ENCODE peak calls at places on chromosomes 11 and 22, in eight cellular contexts. One of them, this sample, is unnamed.

GRCh38 chr11:32892355-32893090 is at the start of gene QSER1:
- DNase-seq in GM12865: peak; percentile 84
- DNase-seq in right atrium auricular region: no peak
- DNase-seq in breast epithelium: peak; percentile 70
- DNase-seq in progenitor cell of endocrine pancreas: peak; percentile 53
- DNase-seq in gastrocnemius medialis: peak; percentile 42
- DNase-seq in nephron progenitor cell: peak; percentile 78
- DNase-seq in ascending aorta: no peak
- DNase-seq in this sample: no peak

GRCh38 chr11:91922846-91923245 is 301.8 kb upstream of the FAT3 start:
- DNase-seq in GM12865: no peak
- DNase-seq in right atrium auricular region: no peak
- DNase-seq in breast epithelium: no peak
- DNase-seq in progenitor cell of endocrine pancreas: no peak
- DNase-seq in gastrocnemius medialis: no peak
- DNase-seq in nephron progenitor cell: no peak
- DNase-seq in ascending aorta: no peak
- DNase-seq in this sample: no peak

GRCh38 chr11:87391501-87391900 is 353.8 kb downstream of the TMEM135 start:
- DNase-seq in GM12865: no peak
- DNase-seq in right atrium auricular region: no peak
- DNase-seq in breast epithelium: no peak
- DNase-seq in progenitor cell of endocrine pancreas: no peak
- DNase-seq in gastrocnemius medialis: no peak
- DNase-seq in nephron progenitor cell: no peak
- DNase-seq in ascending aorta: no peak
- DNase-seq in this sample: no peak

GRCh38 chr11:65809496-65809895 is 22.6 kb downstream of the OVOL1 start:
- DNase-seq in GM12865: no peak
- DNase-seq in right atrium auricular region: no peak
- DNase-seq in breast epithelium: no peak
- DNase-seq in progenitor cell of endocrine pancreas: no peak
- DNase-seq in gastrocnemius medialis: no peak
- DNase-seq in nephron progenitor cell: no peak
- DNase-seq in ascending aorta: no peak
- DNase-seq in this sample: no peak

GRCh38 chr11:32088117-32088941 is 2.5 kb upstream of the RCN1 start:
- DNase-seq in GM12865: peak; percentile 75
- DNase-seq in right atrium auricular region: peak; percentile 83
- DNase-seq in breast epithelium: no peak
- DNase-seq in progenitor cell of endocrine pancreas: no peak
- DNase-seq in gastrocnemius medialis: no peak
- DNase-seq in nephron progenitor cell: no peak
- DNase-seq in ascending aorta: no peak
- DNase-seq in this sample: no peak

GRCh38 chr11:17263803-17264202 is 12.7 kb upstream of the NUCB2 start:
- DNase-seq in GM12865: no peak
- DNase-seq in right atrium auricular region: no peak
- DNase-seq in breast epithelium: no peak
- DNase-seq in progenitor cell of endocrine pancreas: no peak
- DNase-seq in gastrocnemius medialis: no peak
- DNase-seq in nephron progenitor cell: no peak
- DNase-seq in ascending aorta: no peak
- DNase-seq in this sample: no peak

GRCh38 chr22:32206774-32207758 is 2.2 kb upstream of the RFPL2 start:
- DNase-seq in GM12865: peak; percentile 54
- DNase-seq in right atrium auricular region: no peak
- DNase-seq in breast epithelium: no peak
- DNase-seq in progenitor cell of endocrine pancreas: no peak
- DNase-seq in gastrocnemius medialis: no peak
- DNase-seq in nephron progenitor cell: peak; percentile 22
- DNase-seq in ascending aorta: no peak
- DNase-seq in this sample: no peak

GRCh38 chr11:85086511-85087284 is 540.4 kb downstream of the DLG2 start:
- DNase-seq in GM12865: no peak
- DNase-seq in right atrium auricular region: no peak
- DNase-seq in breast epithelium: no peak
- DNase-seq in progenitor cell of endocrine pancreas: no peak
- DNase-seq in gastrocnemius medialis: no peak
- DNase-seq in nephron progenitor cell: no peak
- DNase-seq in ascending aorta: no peak
- DNase-seq in this sample: no peak

GRCh38 chr11:76235233-76236091 is 29.2 kb upstream of the WNT11 start:
- DNase-seq in GM12865: peak; percentile 96
- DNase-seq in right atrium auricular region: peak; percentile 95
- DNase-seq in breast epithelium: peak; percentile 90
- DNase-seq in progenitor cell of endocrine pancreas: peak; percentile 90
- DNase-seq in gastrocnemius medialis: peak; percentile 78
- DNase-seq in nephron progenitor cell: peak; percentile 91
- DNase-seq in ascending aorta: peak; percentile 66
- DNase-seq in this sample: peak; percentile 91

DNA sequence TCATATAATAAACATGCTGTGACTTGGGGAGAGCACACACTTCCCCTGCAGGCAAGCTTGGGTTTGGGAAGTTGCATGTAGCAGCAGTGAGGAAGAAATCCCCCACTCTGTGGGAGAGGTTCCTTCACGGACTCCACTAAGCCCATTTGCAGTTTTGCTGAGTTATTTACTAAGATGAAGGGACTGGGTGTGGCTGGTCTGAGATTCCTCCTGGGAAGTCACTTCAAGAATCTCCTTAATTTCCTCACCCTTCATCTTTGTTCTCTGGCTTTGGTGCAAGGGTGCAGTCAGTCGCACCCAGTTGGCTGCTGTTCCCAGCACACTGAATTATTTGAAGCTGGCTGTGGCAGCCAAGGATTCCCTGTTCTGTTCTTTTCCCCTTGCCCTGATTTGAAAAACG is 104.8 kb downstream of the ARFGAP2 start:
- DNase-seq in GM12865: no peak
- DNase-seq in right atrium auricular region: no peak
- DNase-seq in breast epithelium: no peak
- DNase-seq in progenitor cell of endocrine pancreas: no peak
- DNase-seq in gastrocnemius medialis: no peak
- DNase-seq in nephron progenitor cell: peak; percentile 5
- DNase-seq in ascending aorta: no peak
- DNase-seq in this sample: no peak
- TF ChIP-seq CTCF in GM12865: no peak
- TF ChIP-seq CTCF in right atrium auricular region: no peak
- TF ChIP-seq CTCF in breast epithelium: no peak
- TF ChIP-seq CTCF in progenitor cell of endocrine pancreas: no peak
- TF ChIP-seq CTCF in gastrocnemius medialis: no peak
- TF ChIP-seq CTCF in nephron progenitor cell: no peak
- TF ChIP-seq CTCF in ascending aorta: no peak
- TF ChIP-seq CTCF in this sample: no peak

DNA sequence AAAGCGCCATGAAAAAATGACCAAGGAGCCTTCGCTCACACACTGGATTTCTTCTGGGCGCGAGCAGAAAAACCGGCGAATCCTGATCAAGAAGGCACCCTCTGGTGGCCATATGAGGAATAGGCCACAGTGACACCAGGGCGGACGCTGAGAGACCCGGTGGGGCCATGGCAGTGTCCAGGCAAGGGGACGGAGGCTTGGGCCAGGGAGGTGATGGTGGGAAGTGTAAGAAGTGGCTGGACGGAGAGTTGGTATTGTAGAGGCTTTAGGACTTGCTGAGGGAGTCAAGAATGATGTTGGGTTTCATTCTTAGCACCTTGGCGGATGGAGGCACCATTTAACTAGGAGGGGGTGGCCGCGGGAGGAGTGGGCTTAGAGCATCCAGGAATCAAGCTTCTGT is 16.9 kb upstream of the RAC2 start:
- DNase-seq in GM12865: peak; percentile 74
- DNase-seq in right atrium auricular region: no peak
- DNase-seq in breast epithelium: no peak
- DNase-seq in progenitor cell of endocrine pancreas: peak; percentile 44
- DNase-seq in gastrocnemius medialis: no peak
- DNase-seq in nephron progenitor cell: peak; percentile 71
- DNase-seq in ascending aorta: no peak
- DNase-seq in this sample: no peak
- TF ChIP-seq CTCF in GM12865: peak; percentile 96
- TF ChIP-seq CTCF in right atrium auricular region: peak; percentile 93
- TF ChIP-seq CTCF in breast epithelium: peak; percentile 59
- TF ChIP-seq CTCF in progenitor cell of endocrine pancreas: peak; percentile 91
- TF ChIP-seq CTCF in gastrocnemius medialis: peak; percentile 79
- TF ChIP-seq CTCF in nephron progenitor cell: peak; percentile 88
- TF ChIP-seq CTCF in ascending aorta: peak; percentile 56
- TF ChIP-seq CTCF in this sample: no peak

GRCh38 chr11:116329354-116330090 is 443.3 kb downstream of the BUD13 start:
- DNase-seq in GM12865: no peak
- DNase-seq in right atrium auricular region: peak; percentile 47
- DNase-seq in breast epithelium: no peak
- DNase-seq in progenitor cell of endocrine pancreas: no peak
- DNase-seq in gastrocnemius medialis: no peak
- DNase-seq in nephron progenitor cell: no peak
- DNase-seq in ascending aorta: no peak
- DNase-seq in this sample: no peak

GRCh38 chr11:116328851-116329250 is 443.9 kb downstream of the BUD13 start:
- DNase-seq in GM12865: no peak
- DNase-seq in right atrium auricular region: peak; percentile 21
- DNase-seq in breast epithelium: no peak
- DNase-seq in progenitor cell of endocrine pancreas: no peak
- DNase-seq in gastrocnemius medialis: no peak
- DNase-seq in nephron progenitor cell: no peak
- DNase-seq in ascending aorta: no peak
- DNase-seq in this sample: no peak

GRCh38 chr11:116326146-116326545 is 446.6 kb downstream of the BUD13 start:
- DNase-seq in GM12865: no peak
- DNase-seq in right atrium auricular region: no peak
- DNase-seq in breast epithelium: no peak
- DNase-seq in progenitor cell of endocrine pancreas: no peak
- DNase-seq in gastrocnemius medialis: no peak
- DNase-seq in nephron progenitor cell: no peak
- DNase-seq in ascending aorta: no peak
- DNase-seq in this sample: no peak

GRCh38 chr11:116330439-116331185 is 442.2 kb downstream of the BUD13 start:
- DNase-seq in GM12865: no peak
- DNase-seq in right atrium auricular region: peak; percentile 40
- DNase-seq in breast epithelium: no peak
- DNase-seq in progenitor cell of endocrine pancreas: no peak
- DNase-seq in gastrocnemius medialis: no peak
- DNase-seq in nephron progenitor cell: no peak
- DNase-seq in ascending aorta: no peak
- DNase-seq in this sample: no peak

DNA sequence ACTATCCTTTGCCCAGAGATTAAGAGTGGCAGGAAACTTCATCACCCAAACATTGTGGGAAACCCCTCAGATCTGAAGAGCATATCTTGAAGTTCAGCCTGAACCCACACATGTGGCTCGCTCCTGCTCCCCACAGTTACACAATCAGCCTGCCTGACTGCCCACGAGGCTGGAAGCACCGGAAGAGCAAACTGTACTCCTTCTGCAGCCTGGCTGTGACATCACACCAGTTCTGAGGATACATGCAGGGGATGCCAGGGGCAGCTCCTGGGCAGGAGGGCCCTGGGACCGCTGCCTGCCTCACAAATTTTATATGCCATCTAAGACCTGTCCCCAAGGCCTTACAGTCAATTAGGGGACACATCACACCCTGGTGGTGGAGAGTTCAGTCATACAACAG is 444.4 kb downstream of the BUD13 start:
- DNase-seq in GM12865: no peak
- DNase-seq in right atrium auricular region: no peak
- DNase-seq in breast epithelium: no peak
- DNase-seq in progenitor cell of endocrine pancreas: no peak
- DNase-seq in gastrocnemius medialis: no peak
- DNase-seq in nephron progenitor cell: no peak
- DNase-seq in ascending aorta: no peak
- DNase-seq in this sample: no peak
- TF ChIP-seq CTCF in GM12865: no peak
- TF ChIP-seq CTCF in right atrium auricular region: no peak
- TF ChIP-seq CTCF in breast epithelium: no peak
- TF ChIP-seq CTCF in progenitor cell of endocrine pancreas: no peak
- TF ChIP-seq CTCF in gastrocnemius medialis: no peak
- TF ChIP-seq CTCF in nephron progenitor cell: no peak
- TF ChIP-seq CTCF in ascending aorta: no peak
- TF ChIP-seq CTCF in this sample: no peak

GRCh38 chr22:20193761-20194494 is 43.1 kb upstream of the CCDC188 start:
- DNase-seq in GM12865: no peak
- DNase-seq in right atrium auricular region: no peak
- DNase-seq in breast epithelium: no peak
- DNase-seq in progenitor cell of endocrine pancreas: no peak
- DNase-seq in gastrocnemius medialis: no peak
- DNase-seq in nephron progenitor cell: no peak
- DNase-seq in ascending aorta: no peak
- DNase-seq in this sample: no peak

GRCh38 chr22:20192293-20192971 is 41.6 kb upstream of the CCDC188 start:
- DNase-seq in GM12865: no peak
- DNase-seq in right atrium auricular region: no peak
- DNase-seq in breast epithelium: no peak
- DNase-seq in progenitor cell of endocrine pancreas: no peak
- DNase-seq in gastrocnemius medialis: no peak
- DNase-seq in nephron progenitor cell: no peak
- DNase-seq in ascending aorta: no peak
- DNase-seq in this sample: no peak

GRCh38 chr22:20196094-20196840 is 45.4 kb upstream of the CCDC188 start:
- DNase-seq in GM12865: no peak
- DNase-seq in right atrium auricular region: no peak
- DNase-seq in breast epithelium: no peak
- DNase-seq in progenitor cell of endocrine pancreas: no peak
- DNase-seq in gastrocnemius medialis: no peak
- DNase-seq in nephron progenitor cell: no peak
- DNase-seq in ascending aorta: no peak
- DNase-seq in this sample: no peak

GRCh38 chr22:20192972-20193760 is 42.3 kb upstream of the CCDC188 start:
- DNase-seq in GM12865: no peak
- DNase-seq in right atrium auricular region: no peak
- DNase-seq in breast epithelium: no peak
- DNase-seq in progenitor cell of endocrine pancreas: no peak
- DNase-seq in gastrocnemius medialis: no peak
- DNase-seq in nephron progenitor cell: no peak
- DNase-seq in ascending aorta: no peak
- DNase-seq in this sample: no peak

DNA sequence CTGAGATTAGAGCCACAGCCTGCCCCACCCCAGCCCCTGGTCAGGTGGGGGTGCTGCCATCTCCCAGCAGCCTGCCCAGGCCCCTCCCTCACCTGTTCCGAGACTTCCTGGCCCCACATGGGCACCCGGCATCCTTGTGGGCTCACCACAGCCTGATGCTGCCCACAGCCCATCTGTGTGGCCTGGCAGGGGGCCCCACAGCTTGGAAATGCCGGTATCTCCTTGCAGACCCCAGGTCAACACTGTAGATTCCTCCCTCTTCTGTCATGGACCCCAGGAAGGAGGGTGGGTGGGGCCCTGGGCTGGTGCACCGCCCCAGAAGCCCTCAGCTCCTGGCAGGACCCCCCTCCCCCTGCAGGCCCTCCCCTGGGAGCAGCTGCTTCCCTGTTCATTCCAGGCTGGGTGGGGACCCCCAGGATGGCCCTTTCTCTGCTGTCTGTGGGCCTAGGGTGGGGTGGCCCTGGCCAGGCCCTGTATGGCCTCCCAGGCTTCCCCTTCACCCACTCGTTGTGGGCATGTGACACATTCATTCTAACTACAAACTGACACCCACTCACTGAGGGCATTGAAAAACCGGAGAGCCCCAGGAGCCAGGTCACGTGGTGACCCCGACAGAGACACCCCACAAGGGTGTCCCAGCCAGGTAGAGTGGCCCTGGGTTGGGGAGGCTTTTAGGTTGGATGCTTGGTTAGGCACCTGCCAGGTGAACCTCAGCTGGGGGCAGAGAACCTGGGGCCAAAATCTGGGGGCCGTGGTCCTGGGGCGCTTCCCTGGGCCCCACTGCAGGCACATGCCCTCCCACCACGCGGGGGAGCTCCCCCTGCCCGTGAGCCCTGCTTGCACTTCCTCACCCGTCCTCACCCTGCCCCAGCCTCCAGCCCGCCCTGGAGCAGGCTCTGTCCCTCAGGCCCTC is 44.1 kb upstream of the CCDC188 start:
- DNase-seq in GM12865: no peak
- DNase-seq in right atrium auricular region: no peak
- DNase-seq in breast epithelium: no peak
- DNase-seq in progenitor cell of endocrine pancreas: no peak
- DNase-seq in gastrocnemius medialis: no peak
- DNase-seq in nephron progenitor cell: no peak
- DNase-seq in ascending aorta: no peak
- DNase-seq in this sample: no peak
- TF ChIP-seq CTCF in GM12865: no peak
- TF ChIP-seq CTCF in right atrium auricular region: no peak
- TF ChIP-seq CTCF in breast epithelium: no peak
- TF ChIP-seq CTCF in progenitor cell of endocrine pancreas: no peak
- TF ChIP-seq CTCF in gastrocnemius medialis: no peak
- TF ChIP-seq CTCF in nephron progenitor cell: no peak
- TF ChIP-seq CTCF in ascending aorta: no peak
- TF ChIP-seq CTCF in this sample: no peak

This sample was measured in omental fat pad.